ENCODE peak calls at places on chromosome 11, in six cellular contexts. D is GM20000, Q is NCI-H2107, S is kidney, A is HT-29, U is NCI-H774. I is an unnamed sample.

GRCh38 chr11:119051440-119052162 is 5.4 kb downstream of the HYOU1 start:
- DNase-seq in D (peak; percentile 79), Q (no peak), S (peak; percentile 39), A (no peak), U (no peak), I (no peak)

GRCh38 chr11:118752654-118753053 is 38.3 kb downstream of the DDX6 start:
- DNase-seq in D (no peak), Q (no peak), S (no peak), A (no peak), U (no peak), I (no peak)

GRCh38 chr11:43447124-43447523 is 88.4 kb downstream of the TTC17 start:
- DNase-seq in D (no peak), Q (no peak), S (no peak), A (no peak), U (no peak), I (no peak)

GRCh38 chr11:109972181-109972715 is 120.9 kb upstream of the ZC3H12C start:
- DNase-seq in D (peak; percentile 42), Q (no peak), S (no peak), A (no peak), U (no peak), I (no peak)

GRCh38 chr11:78855146-78855545 is 280.5 kb upstream of the NARS2 start:
- DNase-seq in D (no peak), Q (no peak), S (no peak), A (no peak), U (no peak), I (no peak)

GRCh38 chr11:11004069-11004468 is 146.2 kb upstream of the ZBED5 start:
- DNase-seq in D (no peak), Q (no peak), S (no peak), A (no peak), U (no peak), I (no peak)

GRCh38 chr11:27201454-27202302 is 161.1 kb downstream of the BBOX1 start:
- DNase-seq in D (no peak), Q (peak; percentile 71), S (peak; percentile 93), A (peak; percentile 100), U (peak; percentile 77), I (peak; percentile 61)

GRCh38 chr11:96149743-96150555 is 193.0 kb downstream of the MAML2 start:
- DNase-seq in D (no peak), Q (no peak), S (no peak), A (no peak), U (no peak), I (no peak)

GRCh38 chr11:68045900-68046299 is 7.1 kb downstream of the TCIRG1 start:
- DNase-seq in D (peak; percentile 13), Q (no peak), S (no peak), A (no peak), U (no peak), I (no peak)

GRCh38 chr11:46277623-46278386 is at the start of gene CREB3L1:
- DNase-seq in D (no peak), Q (no peak), S (peak; percentile 73), A (no peak), U (no peak), I (peak; percentile 37)

GRCh38 chr11:87600938-87601337 is 563.2 kb downstream of the TMEM135 start:
- DNase-seq in D (no peak), Q (no peak), S (no peak), A (no peak), U (no peak), I (no peak)

GRCh38 chr11:66277475-66278391 is at the start of gene CNIH2:
- DNase-seq in D (peak; percentile 82), Q (no peak), S (no peak), A (peak; percentile 45), U (peak; percentile 29), I (no peak)

GRCh38 chr11:47668665-47669064 is 26.3 kb upstream of the MTCH2 start:
- DNase-seq in D (no peak), Q (no peak), S (no peak), A (no peak), U (no peak), I (no peak)

GRCh38 chr11:35563413-35564245 is 38.2 kb upstream of the PAMR1 start:
- DNase-seq in D (no peak), Q (no peak), S (no peak), A (no peak), U (no peak), I (no peak)

GRCh38 chr11:61771995-61772455 is 19.6 kb downstream of the MYRF start:
- DNase-seq in D (no peak), Q (no peak), S (no peak), A (no peak), U (no peak), I (no peak)

GRCh38 chr11:2688381-2689231 is 11.2 kb downstream of the KCNQ1OT1 start:
- DNase-seq in D (no peak), Q (no peak), S (peak; percentile 65), A (no peak), U (no peak), I (no peak)

GRCh38 chr11:106644824-106645223 is 373.5 kb downstream of the GUCY1A2 start:
- DNase-seq in D (no peak), Q (no peak), S (no peak), A (no peak), U (no peak), I (no peak)

GRCh38 chr11:8297781-8298440 is 34.2 kb upstream of the LMO1 start:
- DNase-seq in D (no peak), Q (no peak), S (no peak), A (no peak), U (no peak), I (no peak)

GRCh38 chr11:90187839-90188238 is 35.0 kb downstream of the CHORDC1 start:
- DNase-seq in D (no peak), Q (no peak), S (no peak), A (no peak), U (no peak), I (no peak)

GRCh38 chr11:114621072-114621471 is 25.5 kb upstream of the NXPE4 start:
- DNase-seq in D (no peak), Q (no peak), S (no peak), A (no peak), U (no peak), I (no peak)

GRCh38 chr11:39037611-39038010 is 2421.8 kb downstream of the LRRC4C start:
- DNase-seq in D (no peak), Q (no peak), S (no peak), A (no peak), U (no peak), I (no peak)

I was measured in T1000.